ENCODE peak calls at places on chromosome 1, in four cellular contexts. One of them, this sample, is unnamed.

GRCh38 chr1:55127827-55128343 is 87.3 kb downstream of the USP24 start:
- DNase-seq in left colon: no peak
- DNase-seq in T-helper 9 cell: no peak
- DNase-seq in M059J: peak
- DNase-seq in this sample: no peak

GRCh38 chr1:899636-900317 is 23.9 kb upstream of the SAMD11 start:
- DNase-seq in T-helper 9 cell: no peak
- DNase-seq in M059J: no peak
- DNase-seq in left colon: no peak
- DNase-seq in this sample: peak

GRCh38 chr1:39196244-39197215 is 8.0 kb upstream of the MACF1 start:
- DNase-seq in left colon: no peak
- DNase-seq in T-helper 9 cell: peak
- DNase-seq in M059J: peak
- DNase-seq in this sample: no peak

GRCh38 chr1:211606914-211607751 is 28.2 kb upstream of the SLC30A1 start:
- DNase-seq in T-helper 9 cell: no peak
- DNase-seq in left colon: no peak
- DNase-seq in M059J: peak
- DNase-seq in this sample: peak

GRCh38 chr1:102118150-102118549 is 121.4 kb upstream of the OLFM3 start:
- DNase-seq in T-helper 9 cell: no peak
- DNase-seq in M059J: no peak
- DNase-seq in left colon: no peak
- DNase-seq in this sample: no peak

GRCh38 chr1:199038188-199038587 is 399.3 kb downstream of the PTPRC start:
- DNase-seq in M059J: no peak
- DNase-seq in left colon: no peak
- DNase-seq in T-helper 9 cell: no peak
- DNase-seq in this sample: no peak

GRCh38 chr1:91755176-91755575 is 130.8 kb downstream of the TGFBR3 start:
- DNase-seq in T-helper 9 cell: no peak
- DNase-seq in left colon: no peak
- DNase-seq in M059J: no peak
- DNase-seq in this sample: no peak

GRCh38 chr1:167186771-167187170 is 33.9 kb upstream of the POU2F1 start:
- DNase-seq in left colon: no peak
- DNase-seq in M059J: no peak
- DNase-seq in T-helper 9 cell: no peak
- DNase-seq in this sample: no peak

GRCh38 chr1:20981903-20982695 is 194.6 kb downstream of the EIF4G3 start:
- DNase-seq in left colon: no peak
- DNase-seq in M059J: peak
- DNase-seq in T-helper 9 cell: no peak
- DNase-seq in this sample: no peak

GRCh38 chr1:93874025-93874651 is 4.9 kb downstream of the DNTTIP2 start:
- DNase-seq in T-helper 9 cell: no peak
- DNase-seq in M059J: peak
- DNase-seq in left colon: no peak
- DNase-seq in this sample: no peak

GRCh38 chr1:87104945-87105344 is 190.5 kb downstream of the HS2ST1 start:
- DNase-seq in left colon: no peak
- DNase-seq in T-helper 9 cell: no peak
- DNase-seq in M059J: no peak
- DNase-seq in this sample: no peak

GRCh38 chr1:201885531-201886075 is 3.1 kb upstream of the SHISA4 start:
- DNase-seq in T-helper 9 cell: no peak
- DNase-seq in left colon: no peak
- DNase-seq in M059J: peak
- DNase-seq in this sample: peak

GRCh38 chr1:225766967-225767413 is 10.6 kb upstream of the SRP9 start:
- DNase-seq in left colon: peak
- DNase-seq in M059J: peak
- DNase-seq in T-helper 9 cell: no peak
- DNase-seq in this sample: peak

GRCh38 chr1:227883073-227883520 is 64.6 kb downstream of the WNT9A start:
- DNase-seq in T-helper 9 cell: no peak
- DNase-seq in M059J: no peak
- DNase-seq in left colon: peak
- DNase-seq in this sample: no peak

GRCh38 chr1:89758127-89758526 is 62.7 kb upstream of the LRRC8D start:
- DNase-seq in left colon: no peak
- DNase-seq in T-helper 9 cell: no peak
- DNase-seq in M059J: no peak
- DNase-seq in this sample: no peak

GRCh38 chr1:58782308-58783089 is 1.3 kb downstream of the JUN start:
- DNase-seq in T-helper 9 cell: peak
- DNase-seq in M059J: peak
- DNase-seq in left colon: peak
- DNase-seq in this sample: peak

GRCh38 chr1:175192630-175193338 is at the start of gene KIAA0040:
- DNase-seq in T-helper 9 cell: peak
- DNase-seq in M059J: peak
- DNase-seq in left colon: peak
- DNase-seq in this sample: peak

This sample was measured in Peyer's patch.